ENCODE peak calls at places on chromosomes 6 and 20, in nine cellular contexts. A is body of pancreas, N is PC-9, Z is heart right ventricle, V is GM12864, G is PC-3, H is adrenal gland, K is nephron progenitor cell, Y is A549. J is an unnamed sample.

GRCh38 chr6:81999270-81999669 is 246.8 kb upstream of the TENT5A start:
- DNase-seq in A (no peak), N (no peak), Z (no peak), V (no peak), G (no peak), H (no peak), K (no peak), Y (no peak), J (no peak)

GRCh38 chr6:137878810-137879285 is 11.8 kb downstream of the TNFAIP3 start:
- DNase-seq in A (no peak), N (no peak), Z (peak), V (no peak), G (no peak), H (peak), K (peak), Y (no peak), J (no peak)

GRCh38 chr20:5848711-5849505 is 98.7 kb downstream of the SHLD1 start:
- DNase-seq in A (no peak), N (no peak), Z (no peak), V (no peak), G (peak), H (peak), K (no peak), Y (no peak), J (peak)

GRCh38 chr6:133895573-133896343 is 6.8 kb downstream of the TCF21 start:
- DNase-seq in A (no peak), N (no peak), Z (peak), V (no peak), G (no peak), H (no peak), K (peak), Y (no peak), J (no peak)

GRCh38 chr6:71545905-71546304 is 257.3 kb downstream of the OGFRL1 start:
- DNase-seq in A (no peak), N (no peak), Z (no peak), V (no peak), G (no peak), H (no peak), K (no peak), Y (no peak), J (no peak)

GRCh38 chr20:4113996-4114603 is 98.7 kb upstream of the RNF24 start:
- DNase-seq in A (no peak), N (no peak), Z (no peak), V (no peak), G (no peak), H (no peak), K (no peak), Y (no peak), J (no peak)

GRCh38 chr6:130965657-130966056 is 97.4 kb downstream of the EPB41L2 start:
- DNase-seq in A (no peak), N (no peak), Z (no peak), V (no peak), G (no peak), H (no peak), K (no peak), Y (no peak), J (no peak)

GRCh38 chr6:147691436-147691835 is 182.9 kb downstream of the SAMD5 start:
- DNase-seq in A (no peak), N (no peak), Z (no peak), V (no peak), G (peak), H (no peak), K (no peak), Y (no peak), J (no peak)

DNA sequence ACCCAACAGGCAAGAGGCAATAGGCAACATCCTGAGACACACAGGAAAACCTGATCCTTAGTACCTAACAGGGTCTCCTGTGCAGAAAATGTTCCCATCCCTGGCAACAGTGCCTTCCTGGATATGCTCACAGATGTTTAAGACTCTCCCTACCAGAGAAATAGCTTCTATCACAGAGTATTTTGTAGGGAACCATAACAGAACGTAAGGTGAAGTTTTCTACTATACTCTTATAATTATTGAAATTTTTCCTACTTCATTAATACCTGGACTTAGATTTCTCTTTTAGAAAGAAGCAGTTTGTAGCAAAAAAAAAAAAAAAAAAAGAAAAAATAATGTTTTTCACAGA is 33.5 kb upstream of the LGSN start:
- DNase-seq in A (no peak), N (no peak), Z (no peak), V (no peak), G (no peak), H (no peak), K (no peak), Y (no peak), J (no peak)
- TF ChIP-seq CTCF in A (no peak), N (no peak), Z (no peak), V (no peak), G (no peak), H (no peak), K (no peak), Y (no peak), J (peak)

DNA sequence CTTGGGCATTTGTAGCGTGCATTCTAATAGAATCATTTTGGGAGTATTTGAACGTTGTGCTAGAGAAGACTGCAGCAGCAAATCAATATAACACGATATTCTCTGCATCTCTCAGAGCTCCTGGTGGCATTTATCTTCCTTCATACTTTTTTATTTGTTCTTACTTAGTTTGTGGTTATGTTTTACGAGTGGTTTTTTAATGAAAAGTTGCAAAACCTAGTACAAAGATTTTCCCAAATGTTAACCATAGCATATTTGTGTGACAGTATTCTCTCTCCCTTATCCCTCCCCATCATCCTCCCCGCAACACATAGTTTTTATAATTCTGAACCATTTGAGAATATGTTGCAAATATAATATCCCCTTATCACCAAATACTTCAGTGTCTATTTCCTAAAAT is 50.4 kb downstream of the JARID2 start:
- DNase-seq in A (no peak), N (no peak), Z (no peak), V (no peak), G (no peak), H (no peak), K (no peak), Y (no peak), J (no peak)
- TF ChIP-seq CTCF in A (no peak), N (no peak), Z (no peak), V (no peak), G (no peak), H (no peak), K (no peak), Y (no peak), J (no peak)

DNA sequence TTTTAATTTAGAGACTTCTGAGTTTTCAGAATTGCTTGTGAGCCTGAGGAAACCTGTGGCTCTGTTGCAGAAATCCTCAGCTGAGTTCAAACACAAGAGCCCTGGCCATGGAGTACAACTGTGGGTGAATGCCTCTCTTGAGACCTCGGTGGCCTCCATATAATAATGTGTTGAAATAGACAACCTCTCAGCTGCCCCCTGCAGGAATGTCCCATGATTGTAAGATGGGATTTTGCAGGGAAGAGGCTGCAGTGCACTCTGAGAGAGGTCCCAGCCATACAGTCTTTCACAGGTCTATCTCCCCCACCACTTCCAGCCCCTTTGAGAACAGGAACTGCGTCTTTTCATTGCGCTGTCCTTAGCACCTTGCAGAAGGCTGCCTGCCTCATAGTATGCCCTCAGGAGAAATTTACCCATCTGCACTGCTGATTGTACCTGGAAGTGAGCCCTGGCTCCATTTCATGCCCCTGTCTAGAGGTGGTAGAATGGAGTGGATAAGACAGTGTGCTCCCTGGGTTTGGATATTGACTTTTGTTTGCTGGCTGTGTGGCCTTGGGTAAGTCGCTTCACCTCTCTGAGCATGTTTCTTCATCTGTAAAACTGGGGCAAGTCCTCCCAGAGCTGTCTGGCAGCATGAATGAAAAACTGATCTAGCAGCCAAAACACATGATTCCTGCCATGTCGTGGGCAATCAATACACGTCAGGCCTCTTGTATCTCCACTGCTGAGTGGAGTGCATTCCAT is 16.8 kb upstream of the CDH22 start:
- DNase-seq in A (peak), N (no peak), Z (no peak), V (no peak), G (peak), H (peak), K (no peak), Y (peak), J (peak)
- TF ChIP-seq CTCF in A (peak), N (peak), Z (peak), V (peak), G (peak), H (peak), K (peak), Y (peak), J (no peak)

DNA sequence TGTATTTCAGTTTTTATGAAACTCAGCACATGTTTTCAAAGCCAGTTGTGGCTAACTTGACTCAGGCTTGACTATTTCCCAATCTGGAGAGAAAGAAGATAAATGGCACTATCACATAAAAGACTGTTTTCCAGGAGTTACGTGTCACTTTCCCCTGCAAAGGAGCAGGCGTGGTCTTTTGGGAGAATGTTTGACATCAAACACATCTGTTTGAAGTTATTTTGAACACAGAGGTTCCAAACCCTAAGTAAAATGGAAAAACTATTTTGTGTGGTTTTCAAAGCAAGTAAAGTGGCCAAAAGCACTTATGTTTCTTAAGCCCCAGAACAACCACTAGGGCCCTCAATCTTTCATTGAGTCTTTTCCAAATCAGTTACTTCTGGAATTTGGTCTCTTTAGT is 89.7 kb downstream of the FOXF2 start:
- DNase-seq in A (no peak), N (no peak), Z (no peak), V (no peak), G (peak), H (no peak), K (no peak), Y (no peak), J (no peak)
- TF ChIP-seq CTCF in A (no peak), N (no peak), Z (no peak), V (no peak), G (no peak), H (no peak), K (no peak), Y (no peak), J (no peak)

GRCh38 chr6:14320342-14320741 is 202.8 kb downstream of the CD83 start:
- DNase-seq in A (no peak), N (no peak), Z (no peak), V (no peak), G (no peak), H (no peak), K (no peak), Y (no peak), J (no peak)

GRCh38 chr6:14322841-14323240 is 205.3 kb downstream of the CD83 start:
- DNase-seq in A (no peak), N (no peak), Z (no peak), V (no peak), G (no peak), H (no peak), K (no peak), Y (no peak), J (no peak)

GRCh38 chr6:14317616-14318015 is 200.0 kb downstream of the CD83 start:
- DNase-seq in A (no peak), N (no peak), Z (no peak), V (no peak), G (no peak), H (no peak), K (peak), Y (no peak), J (no peak)

GRCh38 chr6:14324042-14324441 is 206.5 kb downstream of the CD83 start:
- DNase-seq in A (no peak), N (no peak), Z (no peak), V (no peak), G (peak), H (no peak), K (no peak), Y (no peak), J (no peak)

DNA sequence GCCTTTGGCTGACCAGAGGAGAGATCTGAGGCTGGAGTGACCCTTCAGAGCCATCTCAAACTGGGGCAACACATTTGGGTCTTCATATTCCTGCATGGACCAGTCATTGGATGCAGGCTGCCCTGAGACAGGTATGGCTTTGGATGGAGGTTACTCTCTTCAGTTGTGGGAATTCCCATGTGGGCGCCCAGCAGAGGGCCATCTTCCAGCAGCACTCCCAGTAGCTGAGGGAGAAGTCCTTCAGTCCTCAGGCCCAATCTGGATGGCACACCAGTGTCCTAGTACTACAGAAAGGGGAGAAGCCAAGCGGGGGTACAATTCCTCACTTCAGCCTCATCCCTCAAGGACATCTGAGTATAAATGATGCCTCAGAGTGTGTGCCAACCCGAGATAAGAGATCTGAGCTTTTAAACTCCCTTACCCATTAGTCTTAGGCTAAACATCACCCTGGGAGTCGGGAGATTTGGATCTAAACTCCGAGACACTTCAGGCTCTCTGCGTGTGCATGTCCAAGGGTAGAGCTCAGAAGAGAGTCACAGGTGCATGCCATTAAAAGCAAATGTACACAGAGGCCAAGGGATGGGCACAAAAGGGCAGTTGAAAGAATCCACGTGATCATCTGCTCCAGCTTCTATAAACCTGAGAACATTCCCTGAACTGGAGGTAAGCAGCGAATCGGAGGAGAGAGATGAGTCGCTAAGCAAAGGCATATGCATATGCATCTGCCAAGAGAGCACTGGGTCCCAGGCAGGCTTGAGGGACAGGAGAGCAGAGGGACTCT is 204.6 kb downstream of the CD83 start:
- DNase-seq in A (no peak), N (no peak), Z (no peak), V (no peak), G (peak), H (no peak), K (no peak), Y (peak), J (no peak)
- TF ChIP-seq CTCF in A (no peak), N (no peak), Z (peak), V (no peak), G (peak), H (no peak), K (no peak), Y (no peak), J (no peak)

GRCh38 chr6:604579-604978 is 52.3 kb downstream of the HUS1B start:
- DNase-seq in A (no peak), N (no peak), Z (no peak), V (no peak), G (no peak), H (no peak), K (no peak), Y (no peak), J (no peak)
- TF ChIP-seq CTCF in A (no peak), N (no peak), Z (no peak), V (no peak), G (no peak), H (no peak), K (no peak), Y (no peak), J (no peak)

GRCh38 chr20:52035498-52035897 is 156.1 kb downstream of the ZFP64 start:
- DNase-seq in A (no peak), N (no peak), Z (no peak), V (no peak), G (no peak), H (no peak), K (no peak), Y (no peak), J (no peak)

GRCh38 chr20:52037370-52037769 is 154.2 kb downstream of the ZFP64 start:
- DNase-seq in A (no peak), N (no peak), Z (no peak), V (no peak), G (no peak), H (no peak), K (no peak), Y (no peak), J (no peak)

GRCh38 chr20:52035977-52036376 is 155.6 kb downstream of the ZFP64 start:
- DNase-seq in A (peak), N (no peak), Z (no peak), V (no peak), G (no peak), H (no peak), K (no peak), Y (no peak), J (no peak)

GRCh38 chr20:52041966-52042365 is 149.6 kb downstream of the ZFP64 start:
- DNase-seq in A (no peak), N (no peak), Z (no peak), V (no peak), G (no peak), H (no peak), K (no peak), Y (no peak), J (no peak)

DNA sequence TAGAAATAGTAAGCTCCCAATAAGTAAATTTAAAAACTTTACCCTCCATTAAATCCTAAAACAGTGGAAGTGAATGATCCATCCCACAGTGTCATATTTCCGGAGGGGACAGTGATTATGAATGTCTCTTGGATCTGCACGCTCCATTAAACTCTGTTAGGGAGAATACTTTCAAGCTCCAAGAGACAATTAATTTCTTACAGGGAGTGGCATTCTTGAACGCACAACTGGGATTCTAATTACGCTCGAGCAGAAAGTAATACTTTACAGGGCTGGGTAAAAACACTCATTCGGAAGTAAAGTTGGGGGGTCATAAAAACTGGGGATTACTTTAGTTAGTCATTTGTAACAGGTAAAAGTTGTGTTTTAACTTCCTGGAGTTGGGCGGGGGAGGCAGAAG is 151.8 kb downstream of the ZFP64 start:
- DNase-seq in A (no peak), N (no peak), Z (no peak), V (no peak), G (no peak), H (no peak), K (peak), Y (no peak), J (no peak)
- TF ChIP-seq CTCF in A (no peak), N (no peak), Z (no peak), V (no peak), G (no peak), H (no peak), K (no peak), Y (no peak), J (no peak)

GRCh38 chr6:119633461-119633860 is 283.9 kb upstream of the MAN1A1 start:
- DNase-seq in A (no peak), N (no peak), Z (no peak), V (no peak), G (no peak), H (no peak), K (no peak), Y (no peak), J (no peak)

GRCh38 chr6:119626884-119627619 is 277.5 kb upstream of the MAN1A1 start:
- DNase-seq in A (no peak), N (peak), Z (no peak), V (no peak), G (peak), H (no peak), K (no peak), Y (no peak), J (no peak)

GRCh38 chr6:119627908-119628669 is 278.5 kb upstream of the MAN1A1 start:
- DNase-seq in A (peak), N (peak), Z (no peak), V (no peak), G (peak), H (no peak), K (no peak), Y (no peak), J (peak)

GRCh38 chr6:119630561-119631192 is 281.1 kb upstream of the MAN1A1 start:
- DNase-seq in A (no peak), N (no peak), Z (no peak), V (no peak), G (no peak), H (no peak), K (no peak), Y (no peak), J (no peak)

GRCh38 chr6:119628691-119629621 is 279.4 kb upstream of the MAN1A1 start:
- DNase-seq in A (no peak), N (no peak), Z (no peak), V (no peak), G (no peak), H (no peak), K (no peak), Y (no peak), J (no peak)
- TF ChIP-seq CTCF in A (peak), N (no peak), Z (no peak), V (no peak), G (no peak), H (no peak), K (no peak), Y (no peak), J (no peak)